ENCODE peak calls at places on chromosomes 1 and 21, in five cellular contexts. V is tibial artery; H is CD8-positive, alpha-beta T cell; L is nephron progenitor cell; S is cardiac fibroblast. G is an unnamed sample.

GRCh38 chr1:65059930-65060538 is 88.0 kb upstream of the AK4 start:
- DNase-seq in V (no peak), H (no peak), L (no peak), S (peak), G (no peak)

GRCh38 chr1:186375152-186375928 is at the start of the genes ODR4 and TPR:
- DNase-seq in V (peak), H (peak), L (peak), S (peak), G (peak)

GRCh38 chr1:224497714-224498573 is 63.3 kb upstream of the WDR26 start:
- DNase-seq in V (peak), H (peak), L (no peak), S (peak), G (no peak)

GRCh38 chr1:31577515-31578191 is 1.3 kb downstream of the TINAGL1 start:
- DNase-seq in V (no peak), H (no peak), L (no peak), S (no peak), G (no peak)

GRCh38 chr1:59431566-59432294 is 134.8 kb downstream of the FGGY start:
- DNase-seq in V (no peak), H (no peak), L (no peak), S (peak), G (no peak)

GRCh38 chr1:241130881-241131280 is 226.1 kb downstream of the RGS7 start:
- DNase-seq in V (no peak), H (no peak), L (no peak), S (no peak), G (no peak)

GRCh38 chr1:224387302-224387912 is 30.7 kb downstream of the CNIH4 start:
- DNase-seq in V (no peak), H (no peak), L (no peak), S (no peak), G (no peak)

GRCh38 chr1:87045757-87046422 is 131.5 kb downstream of the HS2ST1 start:
- DNase-seq in V (no peak), H (peak), L (no peak), S (no peak), G (no peak)

GRCh38 chr1:162678439-162678838 is 46.2 kb downstream of the DDR2 start:
- DNase-seq in V (no peak), H (no peak), L (no peak), S (peak), G (no peak)

GRCh38 chr1:178389441-178389840 is 107.3 kb downstream of the CLEC20A start:
- DNase-seq in V (no peak), H (no peak), L (no peak), S (peak), G (no peak)

GRCh38 chr1:22949807-22950462 is 22.7 kb downstream of the LACTBL1 start:
- DNase-seq in V (no peak), H (no peak), L (no peak), S (no peak), G (no peak)

GRCh38 chr1:32906652-32907051 is 5.5 kb upstream of the TMEM54 start:
- DNase-seq in V (no peak), H (no peak), L (no peak), S (no peak), G (peak)

GRCh38 chr21:28822064-28822402 is 170.6 kb downstream of the LTN1 start:
- DNase-seq in V (no peak), H (no peak), L (no peak), S (no peak), G (no peak)

GRCh38 chr1:24297187-24297851 is 21.8 kb upstream of the GRHL3 start:
- DNase-seq in V (no peak), H (no peak), L (no peak), S (no peak), G (no peak)

DNA sequence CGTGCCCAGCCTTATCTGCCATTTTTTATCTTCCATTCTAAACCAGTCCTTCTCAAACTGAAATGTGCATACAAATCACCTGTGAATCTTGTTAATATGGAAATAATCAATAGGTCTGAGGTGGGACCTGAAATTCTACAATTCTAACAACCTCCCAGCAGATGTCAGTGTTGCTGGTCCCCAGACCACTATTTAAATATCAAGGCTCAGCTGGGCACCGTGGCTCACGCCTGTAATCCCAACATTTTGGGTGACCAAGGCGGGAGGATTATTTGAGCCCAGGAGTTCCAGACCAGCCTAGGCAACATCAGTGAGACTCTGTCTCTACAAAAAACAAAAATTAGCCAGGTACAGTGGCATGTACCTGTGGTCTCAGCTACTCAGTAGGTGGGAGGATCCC is 4.1 kb downstream of the UQCRHL start:
- DNase-seq in V (no peak), H (peak), L (peak), S (peak), G (no peak)
- TF ChIP-seq CTCF in V (no peak), H (peak), L (peak), S (peak), G (peak)

DNA sequence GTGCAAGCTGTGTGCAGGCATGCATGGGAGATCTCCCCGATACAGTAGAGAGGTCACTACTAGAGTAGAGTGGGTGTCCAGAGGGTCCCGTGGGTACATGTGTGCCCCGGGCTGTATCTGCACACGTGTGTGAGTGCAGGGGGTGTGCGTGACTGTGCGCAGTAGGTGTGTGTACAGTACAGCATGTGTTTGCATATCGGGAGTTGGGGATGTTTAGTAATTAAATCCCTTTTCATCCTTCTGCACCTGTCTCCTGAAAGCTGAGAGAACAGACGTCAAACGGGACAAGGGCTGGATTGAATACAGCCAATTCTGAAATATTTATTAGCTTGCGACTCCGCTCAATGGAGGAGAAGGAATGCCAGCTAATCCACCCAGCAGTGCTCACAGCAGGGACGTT is 44.6 kb upstream of the CASZ1 start:
- DNase-seq in V (no peak), H (no peak), L (no peak), S (no peak), G (no peak)
- TF ChIP-seq CTCF in V (no peak), H (no peak), L (no peak), S (no peak), G (no peak)

GRCh38 chr1:180502361-180503273 is at the start of gene ACBD6:
- DNase-seq in V (peak), H (peak), L (peak), S (peak), G (peak)
- TF ChIP-seq CTCF in V (no peak), H (no peak), L (no peak), S (peak), G (peak)

DNA sequence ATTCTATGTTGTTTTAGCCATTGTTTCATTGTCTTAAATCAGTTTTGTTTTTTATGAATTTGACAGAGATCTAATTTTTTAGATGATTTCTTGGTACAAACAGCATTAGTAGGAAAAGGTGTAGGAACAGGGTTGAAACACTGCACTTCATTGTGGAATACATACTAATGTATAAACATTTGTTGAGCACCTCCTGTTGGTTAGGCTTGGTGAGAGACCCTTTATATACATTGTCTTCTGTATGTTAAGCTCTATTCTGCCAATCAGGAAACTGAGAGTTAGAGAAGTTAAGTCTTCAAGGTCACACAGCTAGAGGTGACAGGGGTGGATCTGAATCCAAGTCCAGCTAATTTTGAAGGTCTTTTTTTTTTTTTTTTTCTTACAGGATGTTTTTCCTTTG is 192.7 kb downstream of the VPS13D start:
- DNase-seq in V (no peak), H (no peak), L (no peak), S (no peak), G (no peak)
- TF ChIP-seq CTCF in V (no peak), H (no peak), L (no peak), S (no peak), G (peak)

GRCh38 chr1:230091473-230092231 is 24.6 kb downstream of the GALNT2 start:
- DNase-seq in V (no peak), H (no peak), L (no peak), S (peak), G (no peak)
- TF ChIP-seq CTCF in V (no peak), H (no peak), L (no peak), S (no peak), G (peak)

DNA sequence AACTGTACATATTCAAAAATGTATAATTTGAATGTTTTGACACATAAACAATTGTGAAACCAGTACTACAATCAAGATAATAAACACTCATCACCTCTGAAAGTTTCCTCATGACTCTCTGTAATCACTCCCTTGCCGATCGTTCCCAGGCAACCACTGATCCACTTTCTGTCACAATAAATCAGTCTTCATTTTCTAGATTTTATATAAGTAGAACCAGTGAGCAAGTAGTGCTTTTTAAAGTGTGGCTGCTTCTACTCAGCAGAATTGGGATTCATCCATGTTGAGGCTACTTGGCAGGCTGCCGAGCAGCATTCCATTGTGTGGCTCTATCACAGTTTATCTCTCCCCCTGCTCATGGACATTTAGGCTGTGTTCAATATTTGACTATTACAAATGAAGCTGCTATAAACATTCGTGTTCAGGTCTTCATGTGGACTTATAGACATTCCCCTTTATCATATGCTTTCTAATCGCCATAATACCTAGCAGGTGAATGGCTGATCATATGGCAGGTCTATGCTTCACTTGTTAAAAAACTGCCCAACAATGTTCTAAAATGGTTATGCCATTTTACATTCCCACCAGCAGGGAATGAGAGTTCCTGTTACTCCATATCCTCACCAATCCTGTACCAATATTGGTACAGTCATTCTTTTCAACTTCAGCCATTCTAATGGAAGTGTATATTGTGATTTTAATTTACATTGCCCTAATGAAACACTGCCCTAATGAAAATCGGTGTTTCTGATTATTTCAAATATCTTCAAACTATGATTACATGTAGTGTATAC is 20.5 kb downstream of the TEX38 start:
- DNase-seq in V (no peak), H (no peak), L (no peak), S (peak), G (no peak)
- TF ChIP-seq CTCF in V (no peak), H (no peak), L (no peak), S (peak), G (peak)

DNA sequence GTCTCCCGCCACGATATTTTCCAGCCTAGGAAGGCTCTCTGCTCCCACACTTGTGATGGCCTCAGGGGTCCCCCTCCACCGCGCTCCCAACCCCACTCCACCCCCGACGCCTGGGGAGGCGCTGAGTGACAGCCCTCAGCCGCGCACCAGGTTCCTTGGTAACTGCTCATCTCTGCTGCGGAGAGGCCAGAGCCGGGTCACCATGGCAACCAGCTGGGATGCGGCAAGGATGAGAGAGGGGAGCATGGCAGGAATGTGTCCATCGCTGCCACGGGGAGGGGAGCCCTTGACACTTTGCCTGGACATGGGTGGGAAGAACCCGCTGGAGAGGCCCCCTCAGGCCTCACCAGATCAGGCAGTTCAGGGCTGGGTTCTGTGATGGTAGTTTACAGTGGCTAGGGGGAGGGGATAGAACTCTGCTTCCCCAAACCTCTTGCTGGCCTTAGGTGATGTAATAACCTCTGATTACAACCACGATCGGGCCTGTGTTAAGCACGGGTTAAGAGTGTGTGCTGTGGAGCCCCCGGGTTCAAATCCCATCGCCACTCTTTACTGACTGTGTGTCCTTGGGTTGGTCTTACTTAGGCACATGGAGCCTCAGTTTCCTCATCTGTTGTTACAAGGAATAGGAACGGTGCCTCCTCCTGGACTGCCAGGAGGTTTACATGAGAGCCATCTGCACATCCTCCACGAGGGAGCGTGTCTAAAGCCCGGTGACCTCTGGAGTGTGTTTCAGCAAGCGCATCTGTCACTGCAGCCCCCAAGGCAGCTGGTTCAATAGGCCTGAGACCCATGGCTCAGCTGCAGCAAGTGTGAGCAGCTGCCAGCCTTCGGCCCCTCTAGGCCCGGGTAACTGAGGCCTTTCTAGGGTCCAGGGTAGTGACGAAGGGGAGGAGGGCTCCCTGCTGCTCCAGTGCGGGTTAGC is 6.3 kb downstream of the KIF17 start:
- DNase-seq in V (no peak), H (no peak), L (peak), S (no peak), G (no peak)
- TF ChIP-seq CTCF in V (no peak), H (no peak), L (no peak), S (no peak), G (peak)